ENCODE peak calls at places on chromosomes 13 and 19, in seven cellular contexts. One of them, this sample, is unnamed.

GRCh38 chr13:108003626-108004025 is 211.7 kb downstream of the LIG4 start:
- DNase-seq in ACHN: no peak
- DNase-seq in activated CD4-positive, alpha-beta T cell treated with anti-CD3 and anti-CD28 coated beads, Interleukin-2, amount 50 U/mL, for 24 hours: no peak
- DNase-seq in kidney: no peak
- DNase-seq in NCI-H460: no peak
- DNase-seq in stimulated activated CD4-positive, alpha-beta T cell treated with anti-CD3 and anti-CD28 coated beads, TNF-alpha, amount 100 ng/mL, for 4 hours: no peak
- DNase-seq in thoracic aorta: no peak
- DNase-seq in this sample: no peak

GRCh38 chr19:33286899-33287298 is 15.4 kb downstream of the CEBPA start:
- DNase-seq in kidney: peak
- DNase-seq in activated CD4-positive, alpha-beta T cell treated with anti-CD3 and anti-CD28 coated beads, Interleukin-2, amount 50 U/mL, for 24 hours: no peak
- DNase-seq in stimulated activated CD4-positive, alpha-beta T cell treated with anti-CD3 and anti-CD28 coated beads, TNF-alpha, amount 100 ng/mL, for 4 hours: no peak
- DNase-seq in NCI-H460: no peak
- DNase-seq in ACHN: no peak
- DNase-seq in thoracic aorta: no peak
- DNase-seq in this sample: no peak

GRCh38 chr19:40610396-40611064 is 9.4 kb downstream of the LTBP4 start:
- DNase-seq in thoracic aorta: no peak
- DNase-seq in stimulated activated CD4-positive, alpha-beta T cell treated with anti-CD3 and anti-CD28 coated beads, TNF-alpha, amount 100 ng/mL, for 4 hours: no peak
- DNase-seq in kidney: peak
- DNase-seq in activated CD4-positive, alpha-beta T cell treated with anti-CD3 and anti-CD28 coated beads, Interleukin-2, amount 50 U/mL, for 24 hours: no peak
- DNase-seq in NCI-H460: no peak
- DNase-seq in ACHN: no peak
- DNase-seq in this sample: peak

GRCh38 chr13:78598382-78598781 is 5.0 kb downstream of the POU4F1 start:
- DNase-seq in kidney: no peak
- DNase-seq in ACHN: no peak
- DNase-seq in stimulated activated CD4-positive, alpha-beta T cell treated with anti-CD3 and anti-CD28 coated beads, TNF-alpha, amount 100 ng/mL, for 4 hours: no peak
- DNase-seq in activated CD4-positive, alpha-beta T cell treated with anti-CD3 and anti-CD28 coated beads, Interleukin-2, amount 50 U/mL, for 24 hours: no peak
- DNase-seq in NCI-H460: no peak
- DNase-seq in thoracic aorta: no peak
- DNase-seq in this sample: no peak

GRCh38 chr19:16899566-16900075 is 10.8 kb downstream of the F2RL3 start:
- DNase-seq in kidney: no peak
- DNase-seq in thoracic aorta: no peak
- DNase-seq in activated CD4-positive, alpha-beta T cell treated with anti-CD3 and anti-CD28 coated beads, Interleukin-2, amount 50 U/mL, for 24 hours: no peak
- DNase-seq in stimulated activated CD4-positive, alpha-beta T cell treated with anti-CD3 and anti-CD28 coated beads, TNF-alpha, amount 100 ng/mL, for 4 hours: no peak
- DNase-seq in ACHN: peak
- DNase-seq in NCI-H460: no peak
- DNase-seq in this sample: no peak

GRCh38 chr13:45341799-45342584 is 1.0 kb upstream of the TPT1 start:
- DNase-seq in NCI-H460: no peak
- DNase-seq in activated CD4-positive, alpha-beta T cell treated with anti-CD3 and anti-CD28 coated beads, Interleukin-2, amount 50 U/mL, for 24 hours: no peak
- DNase-seq in thoracic aorta: peak
- DNase-seq in stimulated activated CD4-positive, alpha-beta T cell treated with anti-CD3 and anti-CD28 coated beads, TNF-alpha, amount 100 ng/mL, for 4 hours: no peak
- DNase-seq in kidney: peak
- DNase-seq in ACHN: no peak
- DNase-seq in this sample: no peak

GRCh38 chr19:19751846-19752245 is 18.9 kb upstream of the ZNF14 start:
- DNase-seq in activated CD4-positive, alpha-beta T cell treated with anti-CD3 and anti-CD28 coated beads, Interleukin-2, amount 50 U/mL, for 24 hours: no peak
- DNase-seq in NCI-H460: no peak
- DNase-seq in stimulated activated CD4-positive, alpha-beta T cell treated with anti-CD3 and anti-CD28 coated beads, TNF-alpha, amount 100 ng/mL, for 4 hours: no peak
- DNase-seq in ACHN: no peak
- DNase-seq in thoracic aorta: no peak
- DNase-seq in kidney: peak
- DNase-seq in this sample: no peak

GRCh38 chr13:66965146-66965545 is 265.0 kb downstream of the PCDH9 start:
- DNase-seq in ACHN: no peak
- DNase-seq in thoracic aorta: no peak
- DNase-seq in activated CD4-positive, alpha-beta T cell treated with anti-CD3 and anti-CD28 coated beads, Interleukin-2, amount 50 U/mL, for 24 hours: no peak
- DNase-seq in kidney: no peak
- DNase-seq in stimulated activated CD4-positive, alpha-beta T cell treated with anti-CD3 and anti-CD28 coated beads, TNF-alpha, amount 100 ng/mL, for 4 hours: no peak
- DNase-seq in NCI-H460: no peak
- DNase-seq in this sample: no peak

GRCh38 chr13:44299142-44299541 is 74.5 kb upstream of the SERP2 start:
- DNase-seq in activated CD4-positive, alpha-beta T cell treated with anti-CD3 and anti-CD28 coated beads, Interleukin-2, amount 50 U/mL, for 24 hours: no peak
- DNase-seq in kidney: no peak
- DNase-seq in NCI-H460: no peak
- DNase-seq in thoracic aorta: no peak
- DNase-seq in stimulated activated CD4-positive, alpha-beta T cell treated with anti-CD3 and anti-CD28 coated beads, TNF-alpha, amount 100 ng/mL, for 4 hours: no peak
- DNase-seq in ACHN: no peak
- DNase-seq in this sample: no peak

GRCh38 chr19:48874309-48875135 is 2.3 kb downstream of the PPP1R15A start:
- DNase-seq in activated CD4-positive, alpha-beta T cell treated with anti-CD3 and anti-CD28 coated beads, Interleukin-2, amount 50 U/mL, for 24 hours: no peak
- DNase-seq in stimulated activated CD4-positive, alpha-beta T cell treated with anti-CD3 and anti-CD28 coated beads, TNF-alpha, amount 100 ng/mL, for 4 hours: no peak
- DNase-seq in thoracic aorta: no peak
- DNase-seq in kidney: no peak
- DNase-seq in ACHN: peak
- DNase-seq in NCI-H460: no peak
- DNase-seq in this sample: no peak

GRCh38 chr13:67867206-67867605 is 637.1 kb upstream of the PCDH9 start:
- DNase-seq in stimulated activated CD4-positive, alpha-beta T cell treated with anti-CD3 and anti-CD28 coated beads, TNF-alpha, amount 100 ng/mL, for 4 hours: no peak
- DNase-seq in ACHN: no peak
- DNase-seq in kidney: no peak
- DNase-seq in NCI-H460: no peak
- DNase-seq in thoracic aorta: no peak
- DNase-seq in activated CD4-positive, alpha-beta T cell treated with anti-CD3 and anti-CD28 coated beads, Interleukin-2, amount 50 U/mL, for 24 hours: no peak
- DNase-seq in this sample: no peak

GRCh38 chr19:27660428-27660827 is 1552.5 kb downstream of the UQCRFS1 start:
- DNase-seq in thoracic aorta: no peak
- DNase-seq in stimulated activated CD4-positive, alpha-beta T cell treated with anti-CD3 and anti-CD28 coated beads, TNF-alpha, amount 100 ng/mL, for 4 hours: no peak
- DNase-seq in ACHN: no peak
- DNase-seq in NCI-H460: no peak
- DNase-seq in kidney: no peak
- DNase-seq in activated CD4-positive, alpha-beta T cell treated with anti-CD3 and anti-CD28 coated beads, Interleukin-2, amount 50 U/mL, for 24 hours: no peak
- DNase-seq in this sample: no peak

GRCh38 chr13:34700155-34700554 is 241.9 kb upstream of the NBEA start:
- DNase-seq in thoracic aorta: no peak
- DNase-seq in ACHN: no peak
- DNase-seq in activated CD4-positive, alpha-beta T cell treated with anti-CD3 and anti-CD28 coated beads, Interleukin-2, amount 50 U/mL, for 24 hours: no peak
- DNase-seq in NCI-H460: no peak
- DNase-seq in stimulated activated CD4-positive, alpha-beta T cell treated with anti-CD3 and anti-CD28 coated beads, TNF-alpha, amount 100 ng/mL, for 4 hours: no peak
- DNase-seq in kidney: no peak
- DNase-seq in this sample: no peak

GRCh38 chr13:73210218-73210883 is 151.5 kb downstream of the KLF5 start:
- DNase-seq in ACHN: no peak
- DNase-seq in kidney: no peak
- DNase-seq in NCI-H460: no peak
- DNase-seq in stimulated activated CD4-positive, alpha-beta T cell treated with anti-CD3 and anti-CD28 coated beads, TNF-alpha, amount 100 ng/mL, for 4 hours: no peak
- DNase-seq in activated CD4-positive, alpha-beta T cell treated with anti-CD3 and anti-CD28 coated beads, Interleukin-2, amount 50 U/mL, for 24 hours: no peak
- DNase-seq in thoracic aorta: no peak
- DNase-seq in this sample: no peak

GRCh38 chr19:58480481-58480830 is 4.3 kb downstream of the ZNF446 start:
- DNase-seq in stimulated activated CD4-positive, alpha-beta T cell treated with anti-CD3 and anti-CD28 coated beads, TNF-alpha, amount 100 ng/mL, for 4 hours: no peak
- DNase-seq in NCI-H460: no peak
- DNase-seq in thoracic aorta: no peak
- DNase-seq in ACHN: no peak
- DNase-seq in kidney: no peak
- DNase-seq in activated CD4-positive, alpha-beta T cell treated with anti-CD3 and anti-CD28 coated beads, Interleukin-2, amount 50 U/mL, for 24 hours: no peak
- DNase-seq in this sample: no peak

GRCh38 chr13:100958859-100959258 is 284.3 kb upstream of the TMTC4 start:
- DNase-seq in ACHN: no peak
- DNase-seq in thoracic aorta: no peak
- DNase-seq in kidney: no peak
- DNase-seq in activated CD4-positive, alpha-beta T cell treated with anti-CD3 and anti-CD28 coated beads, Interleukin-2, amount 50 U/mL, for 24 hours: no peak
- DNase-seq in NCI-H460: no peak
- DNase-seq in stimulated activated CD4-positive, alpha-beta T cell treated with anti-CD3 and anti-CD28 coated beads, TNF-alpha, amount 100 ng/mL, for 4 hours: no peak
- DNase-seq in this sample: no peak

GRCh38 chr19:17136026-17136425 is 60.4 kb downstream of the MYO9B start:
- DNase-seq in NCI-H460: no peak
- DNase-seq in kidney: no peak
- DNase-seq in ACHN: no peak
- DNase-seq in stimulated activated CD4-positive, alpha-beta T cell treated with anti-CD3 and anti-CD28 coated beads, TNF-alpha, amount 100 ng/mL, for 4 hours: no peak
- DNase-seq in thoracic aorta: no peak
- DNase-seq in activated CD4-positive, alpha-beta T cell treated with anti-CD3 and anti-CD28 coated beads, Interleukin-2, amount 50 U/mL, for 24 hours: no peak
- DNase-seq in this sample: no peak

GRCh38 chr19:6564393-6564792 is 26.6 kb downstream of the CD70 start:
- DNase-seq in stimulated activated CD4-positive, alpha-beta T cell treated with anti-CD3 and anti-CD28 coated beads, TNF-alpha, amount 100 ng/mL, for 4 hours: no peak
- DNase-seq in kidney: no peak
- DNase-seq in NCI-H460: no peak
- DNase-seq in ACHN: peak
- DNase-seq in activated CD4-positive, alpha-beta T cell treated with anti-CD3 and anti-CD28 coated beads, Interleukin-2, amount 50 U/mL, for 24 hours: no peak
- DNase-seq in thoracic aorta: no peak
- DNase-seq in this sample: no peak

GRCh38 chr19:44280916-44281315 is 21.2 kb downstream of the ZNF233 start:
- DNase-seq in stimulated activated CD4-positive, alpha-beta T cell treated with anti-CD3 and anti-CD28 coated beads, TNF-alpha, amount 100 ng/mL, for 4 hours: no peak
- DNase-seq in NCI-H460: no peak
- DNase-seq in thoracic aorta: no peak
- DNase-seq in kidney: no peak
- DNase-seq in activated CD4-positive, alpha-beta T cell treated with anti-CD3 and anti-CD28 coated beads, Interleukin-2, amount 50 U/mL, for 24 hours: no peak
- DNase-seq in ACHN: no peak
- DNase-seq in this sample: no peak

GRCh38 chr19:19860756-19861390 is 4.8 kb upstream of the ZNF253 start:
- DNase-seq in ACHN: no peak
- DNase-seq in kidney: no peak
- DNase-seq in activated CD4-positive, alpha-beta T cell treated with anti-CD3 and anti-CD28 coated beads, Interleukin-2, amount 50 U/mL, for 24 hours: peak
- DNase-seq in stimulated activated CD4-positive, alpha-beta T cell treated with anti-CD3 and anti-CD28 coated beads, TNF-alpha, amount 100 ng/mL, for 4 hours: peak
- DNase-seq in thoracic aorta: no peak
- DNase-seq in NCI-H460: no peak
- DNase-seq in this sample: peak